ENCODE peak calls at places on chromosome 17, in seven cellular contexts. Q is GM12892, H is ovary, D is lower leg skin, P is esophagus squamous epithelium, K is uterus, F is transverse colon. W is an unnamed sample.

GRCh38 chr17:47275245-47275984 is 21.8 kb downstream of the ITGB3 start:
- DNase-seq in Q (no peak), H (peak; percentile 94), D (peak; percentile 96), P (no peak), K (peak; percentile 97), F (peak; percentile 75), W (peak; percentile 65)

GRCh38 chr17:66904760-66905637 is 59.5 kb upstream of the CACNG4 start:
- DNase-seq in Q (no peak), H (peak; percentile 61), D (no peak), P (no peak), K (peak; percentile 36), F (no peak), W (no peak)

GRCh38 chr17:44222112-44222869 is 2.8 kb upstream of the UBTF start:
- DNase-seq in Q (peak; percentile 63), H (peak; percentile 80), D (peak; percentile 95), P (no peak), K (peak; percentile 85), F (peak; percentile 83), W (peak; percentile 90)

GRCh38 chr17:43660262-43660661 is 1.5 kb downstream of the MEOX1 start:
- DNase-seq in Q (no peak), H (no peak), D (no peak), P (no peak), K (no peak), F (no peak), W (no peak)

GRCh38 chr17:40760105-40761016 is 5.2 kb upstream of the KRT25 start:
- DNase-seq in Q (no peak), H (no peak), D (no peak), P (no peak), K (no peak), F (no peak), W (no peak)

GRCh38 chr17:57925361-57925990 is 29.7 kb downstream of the CUEDC1 start:
- DNase-seq in Q (no peak), H (no peak), D (no peak), P (no peak), K (no peak), F (no peak), W (no peak)

GRCh38 chr17:30549864-30550511 is 72.8 kb downstream of the GOSR1 start:
- DNase-seq in Q (no peak), H (no peak), D (peak; percentile 14), P (no peak), K (no peak), F (no peak), W (no peak)

GRCh38 chr17:80647746-80648145 is 103.1 kb downstream of the RPTOR start:
- DNase-seq in Q (no peak), H (no peak), D (no peak), P (no peak), K (no peak), F (no peak), W (no peak)

GRCh38 chr17:77127735-77128361 is 12.9 kb upstream of the SEC14L1 start:
- DNase-seq in Q (no peak), H (no peak), D (peak; percentile 90), P (no peak), K (no peak), F (peak; percentile 76), W (no peak)

GRCh38 chr17:76872221-76872873 is 4.1 kb downstream of the MGAT5B start:
- DNase-seq in Q (no peak), H (no peak), D (no peak), P (no peak), K (no peak), F (peak; percentile 13), W (no peak)

GRCh38 chr17:73192219-73192893 is 499 bp upstream of the COG1 start:
- DNase-seq in Q (peak; percentile 66), H (peak; percentile 76), D (peak; percentile 91), P (no peak), K (peak; percentile 61), F (peak; percentile 66), W (peak; percentile 89)

GRCh38 chr17:33968350-33969044 is 286.6 kb upstream of the CCL2 start:
- DNase-seq in Q (peak; percentile 43), H (no peak), D (no peak), P (no peak), K (no peak), F (no peak), W (peak; percentile 50)

GRCh38 chr17:38460082-38460715 is 31.9 kb downstream of the ARHGAP23 start:
- DNase-seq in Q (no peak), H (no peak), D (no peak), P (no peak), K (no peak), F (no peak), W (peak; percentile 90)

GRCh38 chr17:62791235-62792121 is 16.6 kb downstream of the MARCHF10 start:
- DNase-seq in Q (no peak), H (no peak), D (peak; percentile 23), P (no peak), K (no peak), F (no peak), W (no peak)

GRCh38 chr17:28724500-28725165 is 1.4 kb downstream of the TLCD1 start:
- DNase-seq in Q (no peak), H (no peak), D (no peak), P (no peak), K (no peak), F (no peak), W (no peak)

GRCh38 chr17:49209061-49209571 is 1.3 kb downstream of the GNGT2 start:
- DNase-seq in Q (no peak), H (no peak), D (no peak), P (no peak), K (no peak), F (no peak), W (no peak)

DNA sequence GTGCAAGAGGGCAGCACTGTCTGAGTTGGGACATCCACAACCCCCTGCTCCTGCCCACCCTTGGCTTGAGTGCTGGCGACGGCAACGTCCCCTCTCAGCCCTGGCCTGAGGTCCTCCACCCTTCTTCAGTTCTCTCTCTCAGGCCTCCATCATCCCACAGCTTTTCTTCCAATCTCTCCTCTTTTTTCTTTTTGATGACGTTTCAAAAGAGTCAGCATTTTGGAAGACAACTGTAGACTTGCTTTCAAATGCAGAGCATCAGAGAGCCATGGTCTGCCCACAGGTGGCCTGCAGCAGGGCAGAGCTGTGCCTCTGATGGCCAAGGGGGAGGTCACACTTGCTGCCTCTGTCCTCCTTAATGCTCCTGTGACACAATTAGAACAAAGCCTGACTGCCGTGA is 775.4 kb downstream of the KCNJ18 start:
- DNase-seq in Q (no peak), H (no peak), D (peak; percentile 48), P (no peak), K (no peak), F (no peak), W (no peak)
- TF ChIP-seq POLR2A in Q (no peak), H (no peak), D (no peak), P (no peak), K (no peak), F (no peak), W (no peak)

DNA sequence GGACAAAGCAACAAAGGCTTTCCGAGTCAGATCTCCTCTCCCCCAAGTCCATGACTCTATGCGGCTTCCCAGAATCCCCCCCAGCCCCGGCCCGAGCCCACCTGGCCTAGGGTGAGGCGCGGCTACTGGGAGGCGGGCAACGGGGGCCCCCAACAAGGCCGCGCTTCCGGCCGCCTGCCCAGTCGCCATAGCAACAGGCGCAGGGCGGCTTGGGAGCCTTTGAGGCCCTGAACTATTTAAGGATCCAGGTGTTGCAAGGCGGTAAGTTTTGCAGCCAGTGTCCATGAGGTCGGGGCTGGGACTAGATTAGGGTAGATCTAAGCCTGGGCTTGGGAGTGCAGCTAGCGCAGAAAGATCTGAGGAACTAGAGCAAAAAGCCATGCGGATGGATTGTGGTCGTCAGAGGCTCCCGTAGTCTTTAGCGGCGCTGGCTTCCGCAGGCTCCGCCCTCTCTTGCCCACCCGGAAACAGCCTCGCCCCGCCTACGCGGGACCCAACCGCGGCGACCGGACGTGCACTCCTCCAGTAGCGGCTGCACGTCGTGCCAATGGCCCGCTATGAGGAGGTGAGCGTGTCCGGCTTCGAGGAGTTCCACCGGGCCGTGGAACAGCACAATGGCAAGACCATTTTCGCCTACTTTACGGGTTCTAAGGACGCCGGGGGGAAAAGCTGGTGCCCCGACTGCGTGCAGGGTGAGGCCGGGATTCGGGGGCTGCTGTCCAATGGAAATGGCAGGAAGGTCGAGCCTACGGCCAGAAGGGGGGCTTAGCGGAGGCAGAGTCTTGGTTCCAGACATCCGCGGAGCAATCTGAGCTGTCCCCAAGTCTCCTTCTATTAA is at the start of the genes KIAA0753 and TXNDC17:
- DNase-seq in Q (peak; percentile 82), H (peak; percentile 92), D (peak; percentile 98), P (peak; percentile 51), K (peak; percentile 88), F (peak; percentile 94), W (peak; percentile 91)
- TF ChIP-seq POLR2A in Q (peak; percentile 97), H (peak; percentile 37), D (no peak), P (no peak), K (peak; percentile 71), F (peak; percentile 95), W (peak; percentile 89)

DNA sequence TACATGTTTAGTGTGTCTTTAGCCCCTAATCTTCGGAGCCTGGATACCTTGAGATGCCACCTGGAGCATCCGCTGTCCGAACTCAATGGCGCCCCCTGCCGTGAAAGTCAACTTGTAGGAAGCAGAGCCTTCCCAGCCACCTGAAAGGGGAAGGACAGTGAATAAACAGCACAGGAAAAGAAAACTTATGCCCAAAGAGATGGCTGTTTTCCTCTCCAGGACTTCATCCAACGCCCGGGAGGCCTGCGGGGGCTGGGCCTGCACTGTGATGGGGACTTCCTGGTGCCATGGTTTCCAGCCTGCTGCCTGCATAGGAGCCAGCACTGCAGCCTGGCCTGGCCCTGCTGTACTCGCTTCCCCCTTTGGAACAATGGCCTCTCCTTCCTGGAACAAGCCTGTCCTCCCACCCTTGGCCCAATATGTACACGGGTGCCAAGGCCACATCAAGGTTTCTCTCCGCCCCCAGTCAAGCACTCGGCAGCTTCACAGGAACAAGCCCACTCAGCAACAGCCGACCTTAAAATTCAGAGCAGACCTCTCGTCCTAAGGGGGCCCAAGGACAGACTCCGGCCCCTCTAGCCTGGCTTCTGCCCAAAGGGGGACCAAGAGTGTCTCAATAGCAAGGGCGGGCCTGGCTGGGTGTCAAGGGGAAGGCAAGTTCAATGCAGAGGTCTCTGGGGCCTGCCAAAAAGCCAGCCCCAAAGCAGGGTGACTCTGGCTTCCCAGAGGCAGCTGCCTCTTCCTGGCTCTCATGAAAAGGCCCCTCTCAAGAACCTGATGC is 4.5 kb upstream of the UNC13D start:
- DNase-seq in Q (no peak), H (peak; percentile 78), D (peak; percentile 97), P (no peak), K (peak; percentile 83), F (peak; percentile 88), W (peak; percentile 66)
- TF ChIP-seq POLR2A in Q (no peak), H (no peak), D (no peak), P (no peak), K (no peak), F (no peak), W (no peak)

GRCh38 chr17:74430385-74430705 is 1.5 kb upstream of the GPRC5C start:
- DNase-seq in Q (no peak), H (peak; percentile 72), D (no peak), P (no peak), K (no peak), F (no peak), W (no peak)
- TF ChIP-seq POLR2A in Q (no peak), H (no peak), D (no peak), P (no peak), K (no peak), F (no peak), W (no peak)

GRCh38 chr17:46191332-46192210 is 1.7 kb downstream of the KANSL1 start:
- DNase-seq in Q (peak; percentile 26), H (no peak), D (no peak), P (no peak), K (no peak), F (peak; percentile 38), W (peak; percentile 79)
- TF ChIP-seq POLR2A in Q (no peak), H (no peak), D (no peak), P (no peak), K (no peak), F (no peak), W (no peak)

W was measured in erythroblast.